ENCODE peak calls at places on chromosomes 7 and 10, in eight cellular contexts. B is endothelial cell, M is choroid plexus epithelial cell, Y is astrocyte of the spinal cord, E is Calu3, D is HFF-Myc, A is AG04450, J is MCF 10A. C is an unnamed sample.

GRCh38 chr7:133437544-133437943 is 184.7 kb downstream of the EXOC4 start:
- DNase-seq in B (no peak), M (no peak), Y (no peak), E (no peak), D (no peak), A (no peak), J (no peak), C (no peak)

GRCh38 chr7:105647591-105647990 is 66.3 kb upstream of the EFCAB10 start:
- DNase-seq in B (no peak), M (no peak), Y (no peak), E (peak), D (no peak), A (no peak), J (no peak), C (no peak)

GRCh38 chr10:43308986-43309385 is 42.1 kb upstream of the RASGEF1A start:
- DNase-seq in B (no peak), M (peak), Y (no peak), E (no peak), D (no peak), A (no peak), J (no peak), C (no peak)

GRCh38 chr10:80158598-80159127 is 26.1 kb downstream of the PLAC9 start:
- DNase-seq in B (no peak), M (peak), Y (peak), E (peak), D (peak), A (peak), J (peak), C (no peak)

GRCh38 chr7:112192236-112193154 is 13.7 kb downstream of the DOCK4 start:
- DNase-seq in B (no peak), M (peak), Y (peak), E (no peak), D (no peak), A (no peak), J (peak), C (no peak)

GRCh38 chr10:124650820-124651401 is 93.3 kb downstream of the FAM53B start:
- DNase-seq in B (no peak), M (no peak), Y (no peak), E (no peak), D (no peak), A (no peak), J (no peak), C (no peak)

GRCh38 chr10:102135956-102136526 is 3.2 kb downstream of the PPRC1 start:
- DNase-seq in B (no peak), M (no peak), Y (no peak), E (no peak), D (no peak), A (no peak), J (no peak), C (no peak)

GRCh38 chr10:37780536-37780935 is 76.9 kb downstream of the ZNF248 start:
- DNase-seq in B (no peak), M (no peak), Y (no peak), E (no peak), D (no peak), A (no peak), J (no peak), C (no peak)

GRCh38 chr10:113648478-113648877 is 15.4 kb downstream of the NRAP start:
- DNase-seq in B (no peak), M (peak), Y (peak), E (no peak), D (no peak), A (no peak), J (no peak), C (no peak)

GRCh38 chr7:99190359-99191009 is 17.4 kb downstream of the KPNA7 start:
- DNase-seq in B (no peak), M (no peak), Y (no peak), E (no peak), D (no peak), A (no peak), J (no peak), C (no peak)

GRCh38 chr7:151018421-151019129 is 5.7 kb downstream of the ATG9B start:
- DNase-seq in B (no peak), M (peak), Y (peak), E (peak), D (no peak), A (no peak), J (no peak), C (peak)

GRCh38 chr7:106848851-106849442 is 16.1 kb upstream of the PIK3CG start:
- DNase-seq in B (no peak), M (peak), Y (peak), E (no peak), D (peak), A (peak), J (no peak), C (no peak)

GRCh38 chr10:89793649-89794254 is 92.4 kb downstream of the KIF20B start:
- DNase-seq in B (peak), M (peak), Y (peak), E (peak), D (peak), A (peak), J (peak), C (peak)

GRCh38 chr7:2864999-2865670 is 21.0 kb upstream of the GNA12 start:
- DNase-seq in B (peak), M (peak), Y (peak), E (peak), D (peak), A (peak), J (peak), C (peak)

GRCh38 chr10:132463333-132464255 is 66.6 kb downstream of the PWWP2B start:
- DNase-seq in B (no peak), M (peak), Y (no peak), E (no peak), D (no peak), A (no peak), J (no peak), C (peak)
- TF ChIP-seq CTCF in B (no peak), M (peak), Y (peak), E (no peak), D (peak), A (peak), J (no peak), C (no peak)

GRCh38 chr10:86060386-86061280 is 306.0 kb downstream of the GRID1 start:
- DNase-seq in B (no peak), M (no peak), Y (no peak), E (no peak), D (no peak), A (no peak), J (no peak), C (no peak)

GRCh38 chr10:86055928-86056327 is 310.7 kb downstream of the GRID1 start:
- DNase-seq in B (no peak), M (no peak), Y (no peak), E (no peak), D (no peak), A (no peak), J (no peak), C (no peak)

GRCh38 chr10:86056632-86057031 is 310.0 kb downstream of the GRID1 start:
- DNase-seq in B (no peak), M (no peak), Y (no peak), E (no peak), D (no peak), A (no peak), J (no peak), C (no peak)

GRCh38 chr10:86058964-86059363 is 307.6 kb downstream of the GRID1 start:
- DNase-seq in B (no peak), M (no peak), Y (no peak), E (no peak), D (no peak), A (no peak), J (no peak), C (no peak)

DNA sequence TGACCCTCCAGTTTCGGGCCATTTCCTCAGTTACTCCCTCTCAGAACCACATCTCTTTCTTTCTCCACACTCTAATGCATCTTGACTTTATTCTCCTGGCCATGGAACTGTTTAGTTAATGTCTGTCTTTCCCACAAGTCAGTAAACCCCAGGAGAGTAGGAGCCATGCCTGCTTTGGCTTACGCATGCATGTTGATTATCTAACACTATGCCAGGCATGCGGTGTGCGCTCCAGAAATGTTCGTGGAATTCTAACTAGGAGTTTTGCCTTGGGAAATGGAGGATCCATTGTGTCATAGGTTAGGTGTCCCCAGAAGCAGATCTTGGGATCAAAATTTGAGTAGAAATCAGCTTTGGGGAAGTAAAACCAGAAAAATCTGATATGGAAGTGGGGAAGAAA is 308.9 kb downstream of the GRID1 start:
- DNase-seq in B (no peak), M (no peak), Y (no peak), E (no peak), D (no peak), A (no peak), J (no peak), C (no peak)
- TF ChIP-seq CTCF in B (no peak), M (no peak), Y (no peak), E (no peak), D (no peak), A (no peak), J (no peak), C (no peak)

DNA sequence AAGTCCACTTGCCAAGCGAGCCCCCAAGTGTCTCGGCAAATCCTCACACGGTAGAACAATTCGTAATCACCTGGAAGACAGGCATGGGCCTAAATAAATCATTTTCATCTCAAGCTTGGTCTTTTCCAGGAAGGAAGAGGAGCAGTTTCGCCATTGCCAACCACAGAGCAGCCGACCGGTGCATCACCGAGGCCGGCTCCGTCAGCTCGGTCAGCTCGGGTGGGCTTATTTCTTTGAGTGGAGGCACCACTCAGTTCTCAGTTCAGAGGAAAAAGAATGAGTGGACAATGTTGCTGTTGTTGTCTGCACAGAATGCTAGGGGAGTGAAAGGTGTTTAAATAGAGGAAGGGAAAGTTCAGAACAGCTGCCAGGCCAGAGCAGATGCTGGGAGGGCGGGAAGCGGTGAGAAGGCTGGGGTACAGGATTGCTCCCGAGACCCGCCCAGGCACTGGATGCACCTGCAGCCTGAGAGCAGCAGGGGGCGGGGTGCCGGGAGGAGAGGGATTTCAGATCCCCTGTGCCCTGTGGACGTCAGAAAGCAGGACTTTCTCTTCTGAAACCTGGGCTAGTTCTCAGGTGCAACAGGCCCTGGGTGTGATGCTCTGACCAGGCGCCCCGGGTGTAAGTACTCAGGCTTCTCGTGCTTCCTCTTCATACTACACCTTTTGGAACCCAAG is 17.7 kb upstream of the IGFBP3 start:
- DNase-seq in B (peak), M (no peak), Y (no peak), E (no peak), D (no peak), A (no peak), J (no peak), C (peak)
- TF ChIP-seq CTCF in B (peak), M (peak), Y (peak), E (no peak), D (peak), A (no peak), J (no peak), C (peak)

GRCh38 chr10:79102056-79102874 is 33.5 kb downstream of the ZMIZ1 start:
- DNase-seq in B (no peak), M (peak), Y (peak), E (no peak), D (no peak), A (no peak), J (peak), C (peak)
- TF ChIP-seq CTCF in B (no peak), M (no peak), Y (no peak), E (no peak), D (no peak), A (no peak), J (no peak), C (no peak)

DNA sequence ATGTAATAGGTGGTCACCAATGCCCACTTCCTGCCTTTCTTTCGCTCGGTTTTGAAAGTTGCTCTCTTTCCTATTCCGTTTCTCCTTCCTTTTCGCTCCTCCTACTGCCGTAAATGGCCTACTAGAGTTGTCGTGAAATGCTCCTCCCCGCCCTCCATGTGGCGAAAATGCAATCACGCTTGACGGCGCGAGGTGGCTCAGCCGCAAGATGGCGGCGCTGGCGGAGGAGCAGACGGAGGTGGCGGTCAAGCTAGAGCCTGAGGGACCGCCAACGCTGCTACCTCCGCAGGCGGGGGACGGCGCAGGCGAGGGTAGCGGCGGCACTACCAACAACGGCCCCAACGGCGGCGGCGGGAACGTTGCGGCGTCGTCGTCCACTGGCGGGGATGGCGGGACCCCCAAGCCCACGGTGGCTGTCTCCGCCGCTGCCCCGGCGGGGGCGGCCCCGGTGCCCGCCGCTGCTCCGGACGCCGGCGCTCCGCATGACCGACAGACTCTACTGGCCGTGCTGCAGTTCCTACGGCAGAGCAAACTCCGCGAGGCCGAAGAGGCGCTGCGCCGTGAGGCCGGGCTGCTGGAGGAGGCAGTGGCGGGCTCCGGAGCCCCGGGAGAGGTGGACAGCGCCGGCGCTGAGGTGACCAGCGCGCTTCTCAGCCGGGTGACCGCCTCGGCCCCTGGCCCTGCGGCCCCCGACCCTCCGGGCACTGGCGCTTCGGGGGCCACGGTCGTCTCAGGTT is at the start of gene TAF5:
- DNase-seq in B (peak), M (peak), Y (peak), E (peak), D (peak), A (peak), J (peak), C (peak)
- TF ChIP-seq CTCF in B (no peak), M (no peak), Y (no peak), E (no peak), D (no peak), A (no peak), J (no peak), C (no peak)

GRCh38 chr7:13476881-13477444 is 512.5 kb downstream of the ETV1 start:
- DNase-seq in B (no peak), M (peak), Y (no peak), E (no peak), D (no peak), A (no peak), J (peak), C (no peak)
- TF ChIP-seq CTCF in B (no peak), M (peak), Y (peak), E (no peak), D (peak), A (peak), J (no peak), C (no peak)